ENCODE peak calls at places on chromosome 11, in ten cellular contexts. One of them, this sample, is unnamed.

GRCh38 chr11:114562166-114562916 is 2.7 kb upstream of the NXPE1 start:
- DNase-seq in DND-41: no peak
- DNase-seq in activated T-cell treated with anti-CD3 and anti-CD28 coated beads, Interleukin-2, amount 50 U/mL, for 4 hours: no peak
- DNase-seq in activated gamma-delta T cell treated with Interleukin-2 at 50 U/mL for 16 hours: no peak
- DNase-seq in GOT3: no peak
- DNase-seq in sciatic nerve: no peak
- DNase-seq in activated T-helper 2 cell treated with anti-CD3 and anti-CD28 coated beads, Interferon-gamma antibody, Interleukin-2, Interleukin-4, amounts not matched to agents 10 μg/mL and 5 μg/mL and 100 μg/mL, durations not matched to agents 14 hours and 24 hours and 36 hours: no peak
- DNase-seq in iris pigment epithelial cell: peak
- DNase-seq in OCI-LY7: no peak
- DNase-seq in brain pericyte: no peak
- DNase-seq in this sample: no peak

GRCh38 chr11:10990637-10991036 is 132.8 kb upstream of the ZBED5 start:
- DNase-seq in brain pericyte: no peak
- DNase-seq in sciatic nerve: no peak
- DNase-seq in activated T-helper 2 cell treated with anti-CD3 and anti-CD28 coated beads, Interferon-gamma antibody, Interleukin-2, Interleukin-4, amounts not matched to agents 10 μg/mL and 5 μg/mL and 100 μg/mL, durations not matched to agents 14 hours and 24 hours and 36 hours: no peak
- DNase-seq in GOT3: no peak
- DNase-seq in activated T-cell treated with anti-CD3 and anti-CD28 coated beads, Interleukin-2, amount 50 U/mL, for 4 hours: no peak
- DNase-seq in iris pigment epithelial cell: no peak
- DNase-seq in OCI-LY7: no peak
- DNase-seq in activated gamma-delta T cell treated with Interleukin-2 at 50 U/mL for 16 hours: no peak
- DNase-seq in DND-41: no peak
- DNase-seq in this sample: no peak

GRCh38 chr11:130088909-130089668 is 19.4 kb downstream of the APLP2 start:
- DNase-seq in brain pericyte: no peak
- DNase-seq in sciatic nerve: no peak
- DNase-seq in DND-41: no peak
- DNase-seq in OCI-LY7: no peak
- DNase-seq in iris pigment epithelial cell: no peak
- DNase-seq in activated gamma-delta T cell treated with Interleukin-2 at 50 U/mL for 16 hours: no peak
- DNase-seq in activated T-helper 2 cell treated with anti-CD3 and anti-CD28 coated beads, Interferon-gamma antibody, Interleukin-2, Interleukin-4, amounts not matched to agents 10 μg/mL and 5 μg/mL and 100 μg/mL, durations not matched to agents 14 hours and 24 hours and 36 hours: no peak
- DNase-seq in activated T-cell treated with anti-CD3 and anti-CD28 coated beads, Interleukin-2, amount 50 U/mL, for 4 hours: no peak
- DNase-seq in GOT3: no peak
- DNase-seq in this sample: no peak

GRCh38 chr11:529740-530411 is 5.5 kb downstream of the HRAS start:
- DNase-seq in GOT3: no peak
- DNase-seq in activated gamma-delta T cell treated with Interleukin-2 at 50 U/mL for 16 hours: no peak
- DNase-seq in brain pericyte: no peak
- DNase-seq in sciatic nerve: peak
- DNase-seq in activated T-helper 2 cell treated with anti-CD3 and anti-CD28 coated beads, Interferon-gamma antibody, Interleukin-2, Interleukin-4, amounts not matched to agents 10 μg/mL and 5 μg/mL and 100 μg/mL, durations not matched to agents 14 hours and 24 hours and 36 hours: no peak
- DNase-seq in OCI-LY7: no peak
- DNase-seq in activated T-cell treated with anti-CD3 and anti-CD28 coated beads, Interleukin-2, amount 50 U/mL, for 4 hours: no peak
- DNase-seq in iris pigment epithelial cell: no peak
- DNase-seq in DND-41: no peak
- DNase-seq in this sample: no peak

GRCh38 chr11:66476841-66477251 is 3.4 kb upstream of the DPP3 start:
- DNase-seq in OCI-LY7: no peak
- DNase-seq in GOT3: no peak
- DNase-seq in sciatic nerve: no peak
- DNase-seq in activated T-helper 2 cell treated with anti-CD3 and anti-CD28 coated beads, Interferon-gamma antibody, Interleukin-2, Interleukin-4, amounts not matched to agents 10 μg/mL and 5 μg/mL and 100 μg/mL, durations not matched to agents 14 hours and 24 hours and 36 hours: no peak
- DNase-seq in activated gamma-delta T cell treated with Interleukin-2 at 50 U/mL for 16 hours: no peak
- DNase-seq in brain pericyte: no peak
- DNase-seq in iris pigment epithelial cell: no peak
- DNase-seq in activated T-cell treated with anti-CD3 and anti-CD28 coated beads, Interleukin-2, amount 50 U/mL, for 4 hours: no peak
- DNase-seq in DND-41: no peak
- DNase-seq in this sample: no peak

GRCh38 chr11:2760196-2760871 is 60.5 kb upstream of the KCNQ1OT1 start:
- DNase-seq in activated gamma-delta T cell treated with Interleukin-2 at 50 U/mL for 16 hours: no peak
- DNase-seq in GOT3: no peak
- DNase-seq in brain pericyte: no peak
- DNase-seq in activated T-helper 2 cell treated with anti-CD3 and anti-CD28 coated beads, Interferon-gamma antibody, Interleukin-2, Interleukin-4, amounts not matched to agents 10 μg/mL and 5 μg/mL and 100 μg/mL, durations not matched to agents 14 hours and 24 hours and 36 hours: no peak
- DNase-seq in DND-41: no peak
- DNase-seq in iris pigment epithelial cell: no peak
- DNase-seq in OCI-LY7: no peak
- DNase-seq in activated T-cell treated with anti-CD3 and anti-CD28 coated beads, Interleukin-2, amount 50 U/mL, for 4 hours: peak
- DNase-seq in sciatic nerve: no peak
- DNase-seq in this sample: no peak

GRCh38 chr11:95641506-95641905 is 148.1 kb downstream of the FAM76B start:
- DNase-seq in GOT3: no peak
- DNase-seq in activated T-cell treated with anti-CD3 and anti-CD28 coated beads, Interleukin-2, amount 50 U/mL, for 4 hours: no peak
- DNase-seq in activated T-helper 2 cell treated with anti-CD3 and anti-CD28 coated beads, Interferon-gamma antibody, Interleukin-2, Interleukin-4, amounts not matched to agents 10 μg/mL and 5 μg/mL and 100 μg/mL, durations not matched to agents 14 hours and 24 hours and 36 hours: peak
- DNase-seq in OCI-LY7: no peak
- DNase-seq in DND-41: no peak
- DNase-seq in sciatic nerve: no peak
- DNase-seq in brain pericyte: no peak
- DNase-seq in iris pigment epithelial cell: no peak
- DNase-seq in activated gamma-delta T cell treated with Interleukin-2 at 50 U/mL for 16 hours: peak
- DNase-seq in this sample: no peak

GRCh38 chr11:126834149-126834548 is 166.4 kb downstream of the KIRREL3 start:
- DNase-seq in activated T-helper 2 cell treated with anti-CD3 and anti-CD28 coated beads, Interferon-gamma antibody, Interleukin-2, Interleukin-4, amounts not matched to agents 10 μg/mL and 5 μg/mL and 100 μg/mL, durations not matched to agents 14 hours and 24 hours and 36 hours: no peak
- DNase-seq in sciatic nerve: no peak
- DNase-seq in brain pericyte: no peak
- DNase-seq in iris pigment epithelial cell: peak
- DNase-seq in activated gamma-delta T cell treated with Interleukin-2 at 50 U/mL for 16 hours: no peak
- DNase-seq in OCI-LY7: no peak
- DNase-seq in DND-41: no peak
- DNase-seq in GOT3: no peak
- DNase-seq in activated T-cell treated with anti-CD3 and anti-CD28 coated beads, Interleukin-2, amount 50 U/mL, for 4 hours: no peak
- DNase-seq in this sample: no peak